ENCODE peak calls at places on chromosome 21, in five cellular contexts. H is GM06990, Q is HT1080, D is Peyer's patch, C is body of pancreas. O is an unnamed sample.
A peak's percentile ranks its signal among the peaks of the same experiment; 100 is the strongest.

GRCh38 chr21:42480736-42481135 is 15.3 kb downstream of the RSPH1 start:
- DNase-seq in H (no peak), Q (no peak), D (no peak), C (no peak), O (no peak)

GRCh38 chr21:37463083-37463780 is 96.7 kb downstream of the DYRK1A start:
- DNase-seq in H (peak; percentile 40), Q (peak; percentile 54), D (no peak), C (no peak), O (peak; percentile 74)

GRCh38 chr21:34965200-34966174 is 83.6 kb downstream of the RUNX1 start:
- DNase-seq in H (no peak), Q (peak; percentile 80), D (no peak), C (no peak), O (peak; percentile 81)

GRCh38 chr21:36820176-36821031 is 121.5 kb downstream of the SIM2 start:
- DNase-seq in H (no peak), Q (no peak), D (no peak), C (no peak), O (no peak)

GRCh38 chr21:45636459-45636858 is 7.1 kb upstream of the PCBP3 start:
- DNase-seq in H (no peak), Q (no peak), D (no peak), C (no peak), O (no peak)

GRCh38 chr21:10464975-10465374 is 56.4 kb upstream of the TPTE start:
- DNase-seq in H (no peak), Q (no peak), D (no peak), C (no peak), O (no peak)

GRCh38 chr21:34614693-34615486 is at the start of gene RCAN1:
- DNase-seq in H (peak; percentile 91), Q (peak; percentile 93), D (peak; percentile 89), C (peak; percentile 91), O (peak; percentile 93)

GRCh38 chr21:17769049-17769845 is 49.9 kb downstream of the C21orf91 start:
- DNase-seq in H (no peak), Q (no peak), D (no peak), C (no peak), O (peak; percentile 42)

GRCh38 chr21:39094847-39095525 is 88.3 kb downstream of the PSMG1 start:
- DNase-seq in H (no peak), Q (peak; percentile 42), D (no peak), C (no peak), O (peak; percentile 100)

GRCh38 chr21:37527103-37527502 is 160.5 kb downstream of the DYRK1A start:
- DNase-seq in H (no peak), Q (no peak), D (no peak), C (no peak), O (no peak)

GRCh38 chr21:44331650-44332306 is 7.4 kb downstream of the CFAP410 start:
- DNase-seq in H (no peak), Q (no peak), D (no peak), C (no peak), O (peak; percentile 45)

GRCh38 chr21:15212214-15212613 is 147.4 kb upstream of the NRIP1 start:
- DNase-seq in H (no peak), Q (no peak), D (no peak), C (no peak), O (no peak)

GRCh38 chr21:34695434-34695833 is 26.6 kb downstream of the CLIC6 start:
- DNase-seq in H (no peak), Q (no peak), D (no peak), C (no peak), O (peak; percentile 20)

GRCh38 chr21:29075706-29076447 is 2.4 kb upstream of the CCT8 start:
- DNase-seq in H (no peak), Q (peak; percentile 82), D (no peak), C (no peak), O (no peak)